ENCODE peak calls at places on chromosomes 7 and 10, in four cellular contexts. Z, P, G and A are unnamed samples. For H3K9me3, the result is how much of the 10 kb centered on the place peaks cover.

GRCh38 chr10:22321831-22322662 is 1.1 kb downstream of the BMI1 start:
- DNase-seq in Z (no peak), P (no peak), G (peak), A (peak)

GRCh38 chr10:3014968-3015367 is 52.4 kb upstream of the PFKP start:
- DNase-seq in P (no peak), G (no peak), Z (no peak), A (peak)

GRCh38 chr10:119657725-119658124 is 6.5 kb downstream of the BAG3 start:
- DNase-seq in P (no peak), G (peak), Z (no peak), A (no peak)

GRCh38 chr7:151882734-151883133 is 5.8 kb upstream of the PRKAG2 start:
- DNase-seq in G (no peak), P (no peak), Z (no peak), A (no peak)

GRCh38 chr7:55085511-55086412 is 66.9 kb downstream of the EGFR start:
- DNase-seq in P (no peak), Z (no peak), G (no peak), A (no peak)

GRCh38 chr10:75062191-75062849 is 49.1 kb upstream of the SAMD8 start:
- DNase-seq in Z (no peak), G (no peak), P (peak), A (no peak)

GRCh38 chr10:100826983-100827818 is 81.8 kb downstream of the PAX2 start:
- DNase-seq in Z (no peak), G (no peak), P (no peak), A (peak)

GRCh38 chr7:158614695-158615094 is 27.1 kb upstream of the PTPRN2 start:
- DNase-seq in G (peak), P (no peak), Z (no peak), A (no peak)

GRCh38 chr7:114081606-114082425 is 163.0 kb upstream of the PPP1R3A start:
- DNase-seq in Z (no peak), P (no peak), G (peak), A (peak)

GRCh38 chr7:99098824-99099498 is 44.9 kb downstream of the SMURF1 start:
- DNase-seq in P (no peak), Z (no peak), G (peak), A (peak)

GRCh38 chr10:43524434-43525247 is 49.8 kb downstream of the ZNF239 start:
- DNase-seq in Z (no peak), P (no peak), G (peak), A (no peak)
- H3K9me3 ChIP-seq in Z (half or more), P (half or more), G (half or more), A (under half)

GRCh38 chr7:64879097-64879730 is 23.9 kb upstream of the ZNF273 start:
- DNase-seq in Z (no peak), P (no peak), G (no peak), A (no peak)

GRCh38 chr7:64877714-64878610 is 25.1 kb upstream of the ZNF273 start:
- DNase-seq in Z (no peak), G (no peak), P (no peak), A (no peak)

GRCh38 chr7:64879800-64880199 is 23.3 kb upstream of the ZNF273 start:
- DNase-seq in G (no peak), P (peak), Z (no peak), A (no peak)

GRCh38 chr7:64876792-64877713 is 26.0 kb upstream of the ZNF273 start:
- DNase-seq in P (no peak), G (no peak), Z (peak), A (peak)

GRCh38 chr7:64878684-64879083 is 24.4 kb upstream of the ZNF273 start:
- DNase-seq in G (no peak), P (no peak), Z (no peak), A (no peak)
- H3K9me3 ChIP-seq in G (under half), P (under half), Z (under half), A (under half)

DNA sequence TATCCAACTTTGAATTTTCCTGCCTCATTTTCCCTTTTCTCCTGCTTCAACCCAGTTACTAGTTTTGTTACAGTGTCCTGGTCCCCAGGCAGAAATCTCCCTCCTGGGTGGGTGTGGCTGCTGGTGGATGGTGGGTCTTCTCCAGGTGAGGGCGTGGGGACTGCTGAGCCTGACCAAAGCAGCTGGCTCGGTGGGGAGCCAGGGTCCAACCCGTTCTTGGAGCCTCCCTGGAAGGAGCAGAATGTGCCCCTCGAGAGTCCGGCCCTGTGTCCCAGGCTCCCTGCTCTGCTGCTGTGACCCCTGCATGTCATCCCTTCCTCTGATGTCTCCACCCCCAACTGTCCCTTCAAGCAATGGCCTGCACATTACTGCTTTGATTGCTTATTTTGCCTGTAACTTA is 86.6 kb upstream of the TCERG1L start:
- DNase-seq in P (no peak), Z (no peak), G (no peak), A (no peak)
- H3K9me3 ChIP-seq in P (under half), Z (under half), G (under half), A (under half)

GRCh38 chr7:157523766-157524421 is 187.1 kb downstream of the DNAJB6 start:
- DNase-seq in Z (no peak), P (peak), G (no peak), A (no peak)

GRCh38 chr7:157526604-157527003 is 189.8 kb downstream of the DNAJB6 start:
- DNase-seq in G (no peak), P (peak), Z (no peak), A (no peak)

GRCh38 chr7:157524731-157525130 is 187.9 kb downstream of the DNAJB6 start:
- DNase-seq in G (no peak), P (no peak), Z (no peak), A (no peak)

GRCh38 chr7:157527235-157527634 is 190.4 kb downstream of the DNAJB6 start:
- DNase-seq in G (no peak), P (no peak), Z (no peak), A (no peak)

GRCh38 chr7:157525501-157525915 is 188.7 kb downstream of the DNAJB6 start:
- DNase-seq in P (no peak), G (no peak), Z (no peak), A (no peak)
- H3K9me3 ChIP-seq in P (under half), G (under half), Z (under half), A (under half)

GRCh38 chr10:130479146-130479545 is 343.0 kb downstream of the GLRX3 start:
- DNase-seq in Z (no peak), G (no peak), P (no peak), A (no peak)
- H3K9me3 ChIP-seq in Z (under half), G (under half), P (under half), A (under half)